ENCODE peak calls at places on chromosomes 7 and 10, in eight cellular contexts. One of them, this sample, is unnamed.

GRCh38 chr7:17524746-17525145 is 226.3 kb downstream of the AHR start:
- DNase-seq in body of pancreas: no peak
- DNase-seq in gastrocnemius medialis: no peak
- DNase-seq in GM12878: no peak
- DNase-seq in tibial nerve: no peak
- DNase-seq in transverse colon: no peak
- DNase-seq in adrenal gland: no peak
- DNase-seq in prostate gland: no peak
- DNase-seq in this sample: no peak

GRCh38 chr10:77726732-77727131 is 89.1 kb upstream of the KCNMA1 start:
- DNase-seq in body of pancreas: no peak
- DNase-seq in gastrocnemius medialis: no peak
- DNase-seq in GM12878: no peak
- DNase-seq in tibial nerve: no peak
- DNase-seq in transverse colon: no peak
- DNase-seq in adrenal gland: no peak
- DNase-seq in prostate gland: no peak
- DNase-seq in this sample: no peak

GRCh38 chr7:36615877-36616276 is 108.4 kb downstream of the AOAH start:
- DNase-seq in body of pancreas: no peak
- DNase-seq in gastrocnemius medialis: no peak
- DNase-seq in GM12878: no peak
- DNase-seq in tibial nerve: no peak
- DNase-seq in transverse colon: no peak
- DNase-seq in adrenal gland: no peak
- DNase-seq in prostate gland: no peak
- DNase-seq in this sample: no peak

GRCh38 chr10:104680467-104681401 is 39.6 kb downstream of the SORCS3 start:
- DNase-seq in body of pancreas: no peak
- DNase-seq in gastrocnemius medialis: no peak
- DNase-seq in GM12878: no peak
- DNase-seq in tibial nerve: no peak
- DNase-seq in transverse colon: no peak
- DNase-seq in adrenal gland: no peak
- DNase-seq in prostate gland: no peak
- DNase-seq in this sample: no peak

GRCh38 chr7:80411621-80412020 is 100.2 kb downstream of the GNAT3 start:
- DNase-seq in body of pancreas: no peak
- DNase-seq in gastrocnemius medialis: no peak
- DNase-seq in GM12878: no peak
- DNase-seq in tibial nerve: no peak
- DNase-seq in transverse colon: no peak
- DNase-seq in adrenal gland: no peak
- DNase-seq in prostate gland: no peak
- DNase-seq in this sample: no peak

GRCh38 chr7:12300415-12300814 is 89.3 kb downstream of the TMEM106B start:
- DNase-seq in body of pancreas: no peak
- DNase-seq in gastrocnemius medialis: no peak
- DNase-seq in GM12878: no peak
- DNase-seq in tibial nerve: no peak
- DNase-seq in transverse colon: no peak
- DNase-seq in adrenal gland: no peak
- DNase-seq in prostate gland: no peak
- DNase-seq in this sample: no peak

GRCh38 chr10:114094795-114095194 is 51.1 kb downstream of the ADRB1 start:
- DNase-seq in body of pancreas: no peak
- DNase-seq in gastrocnemius medialis: no peak
- DNase-seq in GM12878: no peak
- DNase-seq in tibial nerve: no peak
- DNase-seq in transverse colon: no peak
- DNase-seq in adrenal gland: no peak
- DNase-seq in prostate gland: no peak
- DNase-seq in this sample: no peak

GRCh38 chr10:11535376-11535959 is 76.0 kb downstream of the USP6NL start:
- DNase-seq in body of pancreas: no peak
- DNase-seq in gastrocnemius medialis: no peak
- DNase-seq in GM12878: no peak
- DNase-seq in tibial nerve: no peak
- DNase-seq in transverse colon: no peak
- DNase-seq in adrenal gland: no peak
- DNase-seq in prostate gland: no peak
- DNase-seq in this sample: no peak

GRCh38 chr10:121608669-121609190 is 10.5 kb upstream of the FGFR2 start:
- DNase-seq in body of pancreas: peak; percentile 56
- DNase-seq in gastrocnemius medialis: no peak
- DNase-seq in GM12878: no peak
- DNase-seq in tibial nerve: no peak
- DNase-seq in transverse colon: peak; percentile 75
- DNase-seq in adrenal gland: peak; percentile 57
- DNase-seq in prostate gland: no peak
- DNase-seq in this sample: peak; percentile 62

GRCh38 chr10:103078676-103079075 is 114.4 kb downstream of the NT5C2 start:
- DNase-seq in body of pancreas: no peak
- DNase-seq in gastrocnemius medialis: no peak
- DNase-seq in GM12878: no peak
- DNase-seq in tibial nerve: no peak
- DNase-seq in transverse colon: no peak
- DNase-seq in adrenal gland: no peak
- DNase-seq in prostate gland: no peak
- DNase-seq in this sample: no peak

GRCh38 chr7:107666804-107667203 is 6.2 kb downstream of the SLC26A4 start:
- DNase-seq in body of pancreas: no peak
- DNase-seq in gastrocnemius medialis: no peak
- DNase-seq in GM12878: no peak
- DNase-seq in tibial nerve: no peak
- DNase-seq in transverse colon: no peak
- DNase-seq in adrenal gland: no peak
- DNase-seq in prostate gland: no peak
- DNase-seq in this sample: no peak

GRCh38 chr7:33061282-33061928 is 1.2 kb downstream of the NT5C3A start:
- DNase-seq in body of pancreas: no peak
- DNase-seq in gastrocnemius medialis: no peak
- DNase-seq in GM12878: no peak
- DNase-seq in tibial nerve: no peak
- DNase-seq in transverse colon: no peak
- DNase-seq in adrenal gland: no peak
- DNase-seq in prostate gland: no peak
- DNase-seq in this sample: no peak

GRCh38 chr7:33065981-33066380 is 3.4 kb upstream of the NT5C3A start:
- DNase-seq in body of pancreas: no peak
- DNase-seq in gastrocnemius medialis: no peak
- DNase-seq in GM12878: no peak
- DNase-seq in tibial nerve: no peak
- DNase-seq in transverse colon: no peak
- DNase-seq in adrenal gland: no peak
- DNase-seq in prostate gland: no peak
- DNase-seq in this sample: no peak

GRCh38 chr7:33062023-33062781 is at the start of gene NT5C3A:
- DNase-seq in body of pancreas: peak; percentile 37
- DNase-seq in gastrocnemius medialis: peak; percentile 13
- DNase-seq in GM12878: no peak
- DNase-seq in tibial nerve: peak; percentile 8
- DNase-seq in transverse colon: peak; percentile 52
- DNase-seq in adrenal gland: peak; percentile 57
- DNase-seq in prostate gland: peak; percentile 20
- DNase-seq in this sample: peak; percentile 38

GRCh38 chr7:33059635-33060034 is 2.9 kb downstream of the NT5C3A start:
- DNase-seq in body of pancreas: no peak
- DNase-seq in gastrocnemius medialis: no peak
- DNase-seq in GM12878: no peak
- DNase-seq in tibial nerve: no peak
- DNase-seq in transverse colon: no peak
- DNase-seq in adrenal gland: no peak
- DNase-seq in prostate gland: no peak
- DNase-seq in this sample: no peak

GRCh38 chr7:33062782-33063443 is 337 bp upstream of the NT5C3A start:
- DNase-seq in body of pancreas: peak; percentile 92
- DNase-seq in gastrocnemius medialis: peak; percentile 87
- DNase-seq in GM12878: peak; percentile 81
- DNase-seq in tibial nerve: peak; percentile 83
- DNase-seq in transverse colon: peak; percentile 95
- DNase-seq in adrenal gland: peak; percentile 95
- DNase-seq in prostate gland: peak; percentile 90
- DNase-seq in this sample: peak; percentile 85
- TF ChIP-seq POLR2A in body of pancreas: peak; percentile 57
- TF ChIP-seq POLR2A in gastrocnemius medialis: no peak
- TF ChIP-seq POLR2A in GM12878: peak; percentile 75
- TF ChIP-seq POLR2A in tibial nerve: peak; percentile 63
- TF ChIP-seq POLR2A in transverse colon: peak; percentile 47
- TF ChIP-seq POLR2A in adrenal gland: peak; percentile 61
- TF ChIP-seq POLR2A in prostate gland: peak; percentile 70
- TF ChIP-seq POLR2A in this sample: peak; percentile 42

DNA sequence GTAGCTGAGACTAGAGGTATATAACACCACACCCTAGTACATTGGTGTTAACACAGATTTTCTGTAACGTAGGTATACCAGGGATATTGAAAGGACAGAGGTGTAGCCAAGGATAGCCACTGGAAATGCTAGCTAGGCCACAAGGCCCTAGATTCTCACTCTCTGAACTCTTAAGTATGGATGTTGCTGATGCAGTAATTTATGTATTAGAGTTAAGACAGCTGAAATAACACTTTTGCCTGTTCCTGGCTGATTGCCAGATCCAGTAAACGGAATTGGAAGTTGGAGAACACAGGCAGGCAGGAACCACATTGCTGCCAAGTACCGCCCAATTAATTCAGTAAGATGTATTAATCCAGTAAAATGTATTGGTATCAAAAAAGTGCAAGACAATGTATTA is 1.8 kb downstream of the CALU start:
- DNase-seq in body of pancreas: peak; percentile 31
- DNase-seq in gastrocnemius medialis: no peak
- DNase-seq in GM12878: no peak
- DNase-seq in tibial nerve: no peak
- DNase-seq in transverse colon: no peak
- DNase-seq in adrenal gland: peak; percentile 28
- DNase-seq in prostate gland: no peak
- DNase-seq in this sample: no peak
- TF ChIP-seq POLR2A in body of pancreas: no peak
- TF ChIP-seq POLR2A in gastrocnemius medialis: no peak
- TF ChIP-seq POLR2A in GM12878: no peak
- TF ChIP-seq POLR2A in tibial nerve: no peak
- TF ChIP-seq POLR2A in transverse colon: no peak
- TF ChIP-seq POLR2A in adrenal gland: no peak
- TF ChIP-seq POLR2A in prostate gland: no peak
- TF ChIP-seq POLR2A in this sample: no peak

GRCh38 chr10:129495697-129496096 is 28.7 kb downstream of the MGMT start:
- DNase-seq in body of pancreas: no peak
- DNase-seq in gastrocnemius medialis: no peak
- DNase-seq in GM12878: no peak
- DNase-seq in tibial nerve: no peak
- DNase-seq in transverse colon: no peak
- DNase-seq in adrenal gland: no peak
- DNase-seq in prostate gland: no peak
- DNase-seq in this sample: no peak

GRCh38 chr10:129494176-129494575 is 27.1 kb downstream of the MGMT start:
- DNase-seq in body of pancreas: no peak
- DNase-seq in gastrocnemius medialis: no peak
- DNase-seq in GM12878: no peak
- DNase-seq in tibial nerve: no peak
- DNase-seq in transverse colon: no peak
- DNase-seq in adrenal gland: no peak
- DNase-seq in prostate gland: no peak
- DNase-seq in this sample: no peak

GRCh38 chr10:129496995-129497394 is 30.0 kb downstream of the MGMT start:
- DNase-seq in body of pancreas: no peak
- DNase-seq in gastrocnemius medialis: no peak
- DNase-seq in GM12878: no peak
- DNase-seq in tibial nerve: no peak
- DNase-seq in transverse colon: no peak
- DNase-seq in adrenal gland: no peak
- DNase-seq in prostate gland: no peak
- DNase-seq in this sample: no peak

GRCh38 chr10:129491123-129491734 is 24.2 kb downstream of the MGMT start:
- DNase-seq in body of pancreas: no peak
- DNase-seq in gastrocnemius medialis: no peak
- DNase-seq in GM12878: no peak
- DNase-seq in tibial nerve: no peak
- DNase-seq in transverse colon: no peak
- DNase-seq in adrenal gland: no peak
- DNase-seq in prostate gland: no peak
- DNase-seq in this sample: no peak

GRCh38 chr10:129494740-129495139 is 27.7 kb downstream of the MGMT start:
- DNase-seq in body of pancreas: no peak
- DNase-seq in gastrocnemius medialis: no peak
- DNase-seq in GM12878: no peak
- DNase-seq in tibial nerve: no peak
- DNase-seq in transverse colon: no peak
- DNase-seq in adrenal gland: no peak
- DNase-seq in prostate gland: no peak
- DNase-seq in this sample: no peak
- TF ChIP-seq POLR2A in body of pancreas: no peak
- TF ChIP-seq POLR2A in gastrocnemius medialis: no peak
- TF ChIP-seq POLR2A in GM12878: no peak
- TF ChIP-seq POLR2A in tibial nerve: no peak
- TF ChIP-seq POLR2A in transverse colon: no peak
- TF ChIP-seq POLR2A in adrenal gland: no peak
- TF ChIP-seq POLR2A in prostate gland: no peak
- TF ChIP-seq POLR2A in this sample: no peak

DNA sequence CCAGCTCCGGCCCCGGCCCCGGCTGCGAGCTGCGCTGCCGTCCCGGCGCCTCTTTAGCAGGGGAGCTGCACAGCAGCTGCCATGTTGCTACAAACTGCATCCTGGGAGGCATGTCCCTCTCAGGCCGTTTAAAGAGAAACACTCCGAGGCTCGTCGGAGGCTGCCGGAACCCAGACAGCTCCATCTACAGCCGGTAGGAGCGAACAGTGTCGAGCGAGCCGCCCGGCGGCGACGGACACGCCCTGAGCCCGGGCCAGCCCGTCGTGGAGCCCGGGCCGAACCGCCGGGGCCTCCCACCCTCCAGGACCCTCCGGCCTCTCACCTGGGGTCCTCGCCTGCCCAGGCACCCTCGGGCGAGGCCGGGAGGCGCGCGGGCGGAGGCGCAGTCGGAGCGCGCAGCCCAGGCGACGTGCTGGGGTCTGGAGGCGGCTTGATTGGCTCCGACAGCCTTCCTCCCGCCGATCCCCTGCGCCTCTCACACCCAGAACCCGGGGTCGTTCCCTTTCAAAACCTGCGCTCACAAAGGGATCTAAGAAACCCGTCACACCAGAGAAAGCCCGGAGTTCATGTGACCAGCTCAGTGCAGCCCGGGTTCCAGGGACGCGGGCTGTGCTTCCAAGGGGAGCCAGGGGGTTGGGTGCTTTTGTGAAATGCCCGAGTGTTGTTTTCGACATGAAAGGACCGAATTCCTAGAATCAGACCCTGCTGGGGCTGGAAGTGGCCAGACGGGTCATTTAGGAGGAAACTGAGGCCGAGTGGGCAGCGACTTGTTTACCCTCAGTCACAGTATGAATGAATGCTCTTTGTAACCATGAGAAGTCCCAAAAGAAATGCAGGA is at the start of gene ZNF777:
- DNase-seq in body of pancreas: peak; percentile 90
- DNase-seq in gastrocnemius medialis: peak; percentile 70
- DNase-seq in GM12878: peak; percentile 34
- DNase-seq in tibial nerve: peak; percentile 71
- DNase-seq in transverse colon: peak; percentile 86
- DNase-seq in adrenal gland: peak; percentile 83
- DNase-seq in prostate gland: peak; percentile 73
- DNase-seq in this sample: peak; percentile 83
- TF ChIP-seq POLR2A in body of pancreas: peak; percentile 68
- TF ChIP-seq POLR2A in gastrocnemius medialis: no peak
- TF ChIP-seq POLR2A in GM12878: peak; percentile 83
- TF ChIP-seq POLR2A in tibial nerve: no peak
- TF ChIP-seq POLR2A in transverse colon: peak; percentile 25
- TF ChIP-seq POLR2A in adrenal gland: peak; percentile 71
- TF ChIP-seq POLR2A in prostate gland: no peak
- TF ChIP-seq POLR2A in this sample: peak; percentile 84

GRCh38 chr10:132458071-132458594 is 61.1 kb downstream of the PWWP2B start:
- DNase-seq in body of pancreas: no peak
- DNase-seq in gastrocnemius medialis: no peak
- DNase-seq in GM12878: no peak
- DNase-seq in tibial nerve: no peak
- DNase-seq in transverse colon: no peak
- DNase-seq in adrenal gland: peak; percentile 7
- DNase-seq in prostate gland: no peak
- DNase-seq in this sample: no peak
- TF ChIP-seq POLR2A in body of pancreas: no peak
- TF ChIP-seq POLR2A in gastrocnemius medialis: no peak
- TF ChIP-seq POLR2A in GM12878: no peak
- TF ChIP-seq POLR2A in tibial nerve: no peak
- TF ChIP-seq POLR2A in transverse colon: no peak
- TF ChIP-seq POLR2A in adrenal gland: no peak
- TF ChIP-seq POLR2A in prostate gland: no peak
- TF ChIP-seq POLR2A in this sample: no peak